ENCODE peak calls at places on chromosomes 11 and 22, in five cellular contexts. Q, M, N, R and U are unnamed samples.

GRCh38 chr11:62338218-62338617 is 970 bp downstream of the ASRGL1 start:
- DNase-seq in Q (no peak), M (no peak), N (no peak), R (no peak), U (no peak)

GRCh38 chr11:83410605-83411565 is 124.7 kb upstream of the CCDC90B start:
- DNase-seq in Q (no peak), M (no peak), N (no peak), R (no peak), U (no peak)

GRCh38 chr22:19419464-19420178 is 11.9 kb downstream of the HIRA start:
- DNase-seq in Q (no peak), M (peak; percentile 27), N (no peak), R (no peak), U (no peak)

GRCh38 chr22:37363593-37363992 is 63.7 kb downstream of the ELFN2 start:
- DNase-seq in Q (no peak), M (no peak), N (no peak), R (no peak), U (no peak)

GRCh38 chr11:85086511-85087284 is 540.4 kb downstream of the DLG2 start:
- DNase-seq in Q (no peak), M (no peak), N (peak; percentile 50), R (no peak), U (no peak)

GRCh38 chr22:36334838-36335603 is 52.7 kb downstream of the MYH9 start:
- DNase-seq in Q (no peak), M (peak; percentile 49), N (no peak), R (no peak), U (no peak)

GRCh38 chr11:96215094-96215782 is 127.8 kb downstream of the MAML2 start:
- DNase-seq in Q (no peak), M (no peak), N (no peak), R (peak; percentile 31), U (peak; percentile 79)

GRCh38 chr11:44243633-44244343 is 66.2 kb downstream of the ALX4 start:
- DNase-seq in Q (no peak), M (no peak), N (no peak), R (no peak), U (no peak)

GRCh38 chr11:128552783-128553661 is 34.3 kb downstream of the ETS1 start:
- DNase-seq in Q (no peak), M (no peak), N (no peak), R (no peak), U (peak; percentile 82)

GRCh38 chr11:11207428-11207827 is 145.6 kb downstream of the CSNK2A3 start:
- DNase-seq in Q (no peak), M (no peak), N (no peak), R (no peak), U (no peak)

GRCh38 chr22:20591660-20592310 is 84.4 kb downstream of the MED15 start:
- DNase-seq in Q (no peak), M (no peak), N (no peak), R (no peak), U (no peak)

GRCh38 chr11:43941257-43941879 is 1.1 kb upstream of the C11orf96 start:
- DNase-seq in Q (no peak), M (no peak), N (no peak), R (no peak), U (no peak)

GRCh38 chr11:95434489-95435057 is 203.6 kb upstream of the SESN3 start:
- DNase-seq in Q (no peak), M (no peak), N (no peak), R (no peak), U (no peak)

GRCh38 chr11:115528217-115528616 is 24.0 kb upstream of the CADM1 start:
- DNase-seq in Q (no peak), M (no peak), N (no peak), R (no peak), U (no peak)

GRCh38 chr11:33735166-33735425 is 1.1 kb downstream of the CD59 start:
- DNase-seq in Q (peak; percentile 29), M (no peak), N (no peak), R (no peak), U (no peak)

GRCh38 chr22:50504245-50505211 is 3.0 kb downstream of the LMF2 start:
- DNase-seq in Q (no peak), M (no peak), N (no peak), R (no peak), U (no peak)

GRCh38 chr11:19789840-19790710 is 77.4 kb downstream of the NAV2 start:
- DNase-seq in Q (no peak), M (no peak), N (no peak), R (no peak), U (no peak)

GRCh38 chr22:24485608-24486007 is 9.5 kb upstream of the UPB1 start:
- DNase-seq in Q (no peak), M (no peak), N (no peak), R (no peak), U (peak; percentile 58)

GRCh38 chr11:109735139-109735538 is 313.1 kb downstream of the C11orf87 start:
- DNase-seq in Q (no peak), M (no peak), N (no peak), R (no peak), U (no peak)

GRCh38 chr11:35064114-35064800 is 74.7 kb upstream of the CD44 start:
- DNase-seq in Q (no peak), M (no peak), N (no peak), R (no peak), U (no peak)

GRCh38 chr11:66274219-66274618 is 3.8 kb upstream of the CNIH2 start:
- DNase-seq in Q (no peak), M (no peak), N (no peak), R (no peak), U (no peak)

GRCh38 chr11:8261316-8261715 is 2.4 kb downstream of the LMO1 start:
- DNase-seq in Q (no peak), M (no peak), N (no peak), R (no peak), U (no peak)

GRCh38 chr11:106217456-106217855 is 140.0 kb downstream of the AASDHPPT start:
- DNase-seq in Q (no peak), M (no peak), N (no peak), R (no peak), U (no peak)

GRCh38 chr22:25078591-25078990 is 121.1 kb upstream of the CRYBB3 start:
- DNase-seq in Q (no peak), M (no peak), N (no peak), R (no peak), U (no peak)

GRCh38 chr11:66438009-66438503 is 592 bp downstream of the MRPL11 start:
- DNase-seq in Q (no peak), M (no peak), N (no peak), R (no peak), U (no peak)